ENCODE peak calls at places on chromosomes 7 and 10, in ten cellular contexts. U, C, G, D, X, N, J, V, T and O are unnamed samples.

GRCh38 chr7:155974186-155974897 is 162.1 kb upstream of the SHH start:
- DNase-seq in N (no peak), D (no peak), X (no peak), G (no peak), C (no peak), V (no peak), J (no peak), U (peak), T (no peak), O (no peak)

GRCh38 chr7:129163875-129164544 is 19.5 kb downstream of the TSPAN33 start:
- DNase-seq in U (no peak), V (no peak), X (peak), N (peak), D (no peak), T (peak), C (peak), J (peak), G (no peak), O (peak)

GRCh38 chr10:3948843-3949242 is 163.8 kb upstream of the KLF6 start:
- DNase-seq in D (peak), V (peak), N (no peak), U (peak), X (no peak), J (peak), G (no peak), C (peak), T (no peak), O (no peak)

GRCh38 chr7:155426543-155427410 is 31.2 kb upstream of the EN2 start:
- DNase-seq in T (no peak), N (no peak), D (no peak), G (no peak), J (no peak), X (no peak), C (no peak), U (no peak), V (no peak), O (no peak)

GRCh38 chr10:116540814-116541213 is 4.9 kb upstream of the PNLIP start:
- DNase-seq in N (no peak), V (no peak), G (no peak), J (no peak), D (no peak), X (no peak), U (no peak), C (no peak), T (no peak), O (no peak)

GRCh38 chr7:36668750-36669149 is 55.5 kb downstream of the AOAH start:
- DNase-seq in G (no peak), C (no peak), N (no peak), V (no peak), U (no peak), D (no peak), T (no peak), X (no peak), J (no peak), O (no peak)

GRCh38 chr7:151043959-151044358 is 4.4 kb upstream of the ASIC3 start:
- DNase-seq in U (no peak), G (no peak), D (no peak), J (no peak), C (no peak), V (no peak), N (no peak), X (no peak), T (no peak), O (no peak)

GRCh38 chr10:12130237-12130872 is 878 bp downstream of the SEC61A2 start:
- DNase-seq in N (peak), U (no peak), D (no peak), G (peak), C (peak), X (peak), T (peak), V (no peak), J (peak), O (peak)

GRCh38 chr10:75029874-75030273 is 81.6 kb upstream of the SAMD8 start:
- DNase-seq in U (no peak), N (no peak), C (peak), T (peak), J (no peak), V (no peak), D (no peak), X (no peak), G (no peak), O (no peak)

GRCh38 chr10:71520042-71520441 is 123.3 kb downstream of the CDH23 start:
- DNase-seq in X (no peak), C (peak), N (no peak), J (peak), T (no peak), V (no peak), D (no peak), U (no peak), G (no peak), O (no peak)

GRCh38 chr10:67912330-67912946 is 28.0 kb downstream of the SIRT1 start:
- DNase-seq in C (peak), J (no peak), V (no peak), G (no peak), X (no peak), N (no peak), U (no peak), D (no peak), T (no peak), O (no peak)

GRCh38 chr7:50308301-50309129 is 4.0 kb downstream of the IKZF1 start:
- DNase-seq in T (no peak), N (no peak), V (no peak), U (no peak), G (no peak), C (no peak), J (no peak), X (no peak), D (no peak), O (no peak)

GRCh38 chr10:74400186-74400585 is 249.2 kb downstream of the ADK start:
- DNase-seq in C (no peak), U (no peak), D (no peak), T (no peak), J (no peak), N (no peak), V (no peak), X (no peak), G (no peak), O (no peak)

GRCh38 chr7:104065491-104065890 is 76.0 kb upstream of the RELN start:
- DNase-seq in V (no peak), N (no peak), C (no peak), J (no peak), D (no peak), X (no peak), T (no peak), G (no peak), U (no peak), O (no peak)

GRCh38 chr7:70833726-70834125 is 298.2 kb upstream of the GALNT17 start:
- DNase-seq in V (no peak), J (peak), X (no peak), T (peak), N (no peak), U (peak), D (no peak), G (no peak), C (peak), O (no peak)

GRCh38 chr7:90706067-90706716 is 110.1 kb downstream of the CDK14 start:
- DNase-seq in J (no peak), U (no peak), G (no peak), V (no peak), N (peak), T (no peak), D (no peak), X (no peak), C (no peak), O (no peak)
- TF ChIP-seq CTCF in J (no peak), U (no peak), G (no peak), V (no peak), N (no peak), T (no peak), D (no peak), X (no peak), C (no peak), O (no peak)

DNA sequence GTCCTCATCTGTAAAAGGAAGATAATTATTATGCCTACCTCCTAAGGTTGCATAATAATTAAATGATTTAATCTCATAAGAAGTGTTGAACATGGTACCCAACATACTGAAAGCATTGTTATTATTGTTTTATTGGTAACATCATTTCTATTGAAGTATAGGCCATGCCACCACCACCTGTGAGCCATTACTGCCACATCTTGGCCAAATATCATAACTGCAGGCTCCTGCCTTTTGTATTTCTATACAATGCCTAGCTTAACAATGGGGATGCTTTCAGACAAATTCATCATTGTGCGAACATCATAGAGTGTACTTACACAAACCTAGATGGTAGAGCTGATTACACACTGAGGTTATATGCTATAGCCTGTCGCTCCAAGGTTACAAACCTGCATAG is 61.1 kb upstream of the NPSR1 start:
- DNase-seq in U (no peak), N (no peak), X (no peak), G (no peak), V (no peak), J (peak), T (no peak), D (no peak), C (peak), O (no peak)
- TF ChIP-seq CTCF in U (no peak), N (no peak), X (no peak), G (peak), V (no peak), J (peak), T (peak), D (no peak), C (peak), O (peak)

GRCh38 chr7:520503-521161 is 986 bp upstream of the PDGFA start:
- DNase-seq in J (no peak), V (no peak), T (no peak), U (no peak), N (no peak), X (no peak), C (peak), G (no peak), D (no peak), O (no peak)
- TF ChIP-seq CTCF in J (no peak), V (no peak), T (no peak), U (no peak), N (peak), X (no peak), C (peak), G (no peak), D (no peak), O (peak)

GRCh38 chr7:81285142-81285871 is 366.5 kb upstream of the SEMA3C start:
- DNase-seq in J (peak), U (no peak), X (no peak), D (no peak), N (peak), G (no peak), V (no peak), T (peak), C (peak), O (no peak)
- TF ChIP-seq CTCF in J (no peak), U (no peak), X (no peak), D (no peak), N (no peak), G (no peak), V (no peak), T (peak), C (no peak), O (no peak)

DNA sequence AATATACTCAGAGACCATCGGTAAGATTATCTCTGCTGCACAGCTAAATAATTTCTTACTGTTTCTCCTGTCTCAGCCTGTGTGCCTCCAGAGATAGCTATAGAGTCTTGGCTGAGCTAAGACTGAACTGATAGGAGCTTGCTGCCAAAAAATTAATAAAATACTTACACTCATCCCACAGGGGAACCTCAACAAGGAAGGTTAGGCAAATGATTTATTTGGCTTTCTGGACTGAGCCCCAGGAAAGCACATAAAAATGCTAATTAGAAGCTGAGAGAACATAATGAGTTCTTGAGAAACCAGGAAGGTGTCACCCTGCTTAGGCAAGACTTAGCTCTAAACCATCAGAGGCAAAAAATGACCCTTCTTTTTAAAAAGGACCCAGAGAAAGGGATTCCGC is 534.5 kb downstream of the TNS3 start:
- DNase-seq in U (no peak), T (peak), V (no peak), N (no peak), J (no peak), D (no peak), G (no peak), X (no peak), C (no peak), O (no peak)
- TF ChIP-seq CTCF in U (no peak), T (no peak), V (no peak), N (no peak), J (no peak), D (no peak), G (no peak), X (no peak), C (no peak), O (no peak)

GRCh38 chr10:94632954-94633353 is 50.6 kb upstream of the CYP2C18 start:
- DNase-seq in V (no peak), N (no peak), D (no peak), U (no peak), G (no peak), C (no peak), J (no peak), T (no peak), X (no peak), O (no peak)

GRCh38 chr10:94631077-94631476 is 52.5 kb upstream of the CYP2C18 start:
- DNase-seq in V (no peak), N (no peak), C (no peak), T (no peak), G (no peak), J (no peak), U (no peak), D (no peak), X (no peak), O (no peak)

GRCh38 chr10:94627511-94627910 is 56.0 kb upstream of the CYP2C18 start:
- DNase-seq in X (no peak), N (no peak), D (no peak), G (no peak), T (no peak), U (no peak), J (no peak), V (no peak), C (no peak), O (no peak)

GRCh38 chr10:94626476-94626875 is 57.1 kb upstream of the CYP2C18 start:
- DNase-seq in X (no peak), D (no peak), J (no peak), G (no peak), V (no peak), U (no peak), N (no peak), C (no peak), T (no peak), O (no peak)

DNA sequence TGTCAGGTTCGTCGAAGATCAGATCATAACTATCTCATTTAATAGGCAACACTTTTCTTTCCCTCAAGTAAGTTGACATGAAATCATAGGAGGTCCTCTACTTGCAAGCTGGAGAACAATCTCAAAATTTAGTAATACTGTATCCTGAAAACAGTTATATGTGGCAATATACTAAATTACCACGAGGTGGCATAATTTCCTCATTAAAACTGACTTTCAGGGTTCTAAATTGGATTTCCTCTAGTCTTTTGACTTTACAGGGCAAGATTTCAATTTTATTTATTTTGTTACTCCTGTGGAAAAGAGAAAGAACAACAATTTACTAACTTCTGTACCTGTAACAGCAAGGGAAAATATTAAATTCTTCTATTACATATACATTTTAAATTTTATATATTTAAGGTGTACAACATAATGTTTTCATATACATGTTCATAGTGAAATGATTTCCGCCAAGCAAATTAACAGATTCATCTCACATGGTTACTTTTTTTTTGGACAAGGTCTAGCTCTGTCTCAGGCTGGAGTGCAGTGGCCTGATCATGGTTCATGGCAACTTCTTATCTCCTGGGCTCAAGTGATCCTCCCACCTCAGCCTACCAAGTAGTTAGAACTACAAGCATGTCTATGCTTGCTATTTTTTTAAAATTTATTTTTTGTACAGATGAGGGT is 53.4 kb upstream of the CYP2C18 start:
- DNase-seq in V (no peak), U (no peak), X (no peak), C (peak), J (peak), T (peak), G (no peak), D (no peak), N (no peak), O (peak)
- TF ChIP-seq CTCF in V (no peak), U (no peak), X (peak), C (peak), J (peak), T (peak), G (peak), D (peak), N (peak), O (peak)

GRCh38 chr10:69515699-69516547 is 57.3 kb downstream of the NEUROG3 start:
- DNase-seq in X (peak), N (peak), T (peak), V (no peak), G (peak), D (peak), C (peak), U (peak), J (peak), O (peak)
- TF ChIP-seq CTCF in X (peak), N (peak), T (peak), V (peak), G (peak), D (peak), C (peak), U (peak), J (peak), O (peak)